ENCODE peak calls at places on chromosomes 4 and X, in nine cellular contexts. O, B, V, F, A, L, Q, R and P are unnamed samples. For H3K4me1, the result is how much of the 10 kb centered on the place peaks cover.

GRCh38 chrX:13721819-13722527 is 12.4 kb downstream of the TRAPPC2 start:
- DNase-seq in R (peak), F (peak), V (no peak), O (no peak), B (no peak), A (no peak), Q (no peak), L (no peak), P (no peak)

GRCh38 chr4:48025005-48025404 is 8.4 kb downstream of the NIPAL1 start:
- DNase-seq in L (no peak), B (no peak), Q (no peak), R (no peak), A (no peak), O (no peak), V (no peak), F (no peak), P (no peak)

GRCh38 chrX:16869393-16870094 is 618 bp downstream of the RBBP7 start:
- DNase-seq in O (no peak), L (no peak), V (peak), Q (peak), B (peak), R (peak), F (peak), A (peak), P (no peak)

GRCh38 chr4:32161382-32161781 is 1441.2 kb downstream of the PCDH7 start:
- DNase-seq in F (no peak), R (peak), A (no peak), L (no peak), O (no peak), Q (no peak), B (no peak), V (no peak), P (no peak)

GRCh38 chr4:145623831-145624230 is 4.6 kb downstream of the MMAA start:
- DNase-seq in B (no peak), A (no peak), V (no peak), Q (no peak), F (no peak), R (peak), L (no peak), O (no peak), P (no peak)

GRCh38 chrX:118973389-118974087 is 880 bp upstream of the LONRF3 start:
- DNase-seq in F (no peak), O (no peak), L (no peak), B (no peak), Q (no peak), A (peak), V (peak), R (peak), P (no peak)

GRCh38 chrX:134396174-134396573 is 63.8 kb upstream of the HPRT1 start:
- DNase-seq in V (no peak), A (no peak), F (peak), O (no peak), R (peak), B (peak), L (no peak), Q (peak), P (no peak)

GRCh38 chrX:46649421-46650260 is 76.1 kb downstream of the CHST7 start:
- DNase-seq in A (peak), Q (peak), L (no peak), R (no peak), O (no peak), F (peak), V (no peak), B (no peak), P (no peak)

GRCh38 chr4:110949516-110949915 is 326.6 kb upstream of the PITX2 start:
- DNase-seq in A (no peak), L (no peak), Q (no peak), B (no peak), V (no peak), O (no peak), R (no peak), F (no peak), P (no peak)

GRCh38 chrX:40063555-40063954 is 34.2 kb downstream of the BCOR start:
- DNase-seq in Q (no peak), V (no peak), L (no peak), A (no peak), O (no peak), R (no peak), B (no peak), F (no peak), P (no peak)

GRCh38 chrX:40061005-40061404 is 36.8 kb downstream of the BCOR start:
- DNase-seq in V (no peak), A (no peak), Q (no peak), O (no peak), L (no peak), F (no peak), R (no peak), B (no peak), P (no peak)

GRCh38 chrX:40062525-40063193 is 35.1 kb downstream of the BCOR start:
- DNase-seq in O (no peak), L (no peak), R (no peak), B (no peak), V (no peak), A (no peak), F (no peak), Q (no peak), P (no peak)

GRCh38 chrX:40060356-40060845 is 37.4 kb downstream of the BCOR start:
- DNase-seq in V (no peak), B (no peak), A (no peak), L (no peak), Q (no peak), O (no peak), F (no peak), R (no peak), P (no peak)

GRCh38 chrX:40061871-40062524 is 35.8 kb downstream of the BCOR start:
- DNase-seq in A (no peak), F (no peak), O (no peak), R (no peak), B (no peak), L (no peak), V (no peak), Q (no peak), P (no peak)
- H3K27ac ChIP-seq in A (no peak), F (no peak), O (no peak), R (no peak), B (no peak), L (no peak), V (no peak), Q (no peak), P (no peak)

DNA sequence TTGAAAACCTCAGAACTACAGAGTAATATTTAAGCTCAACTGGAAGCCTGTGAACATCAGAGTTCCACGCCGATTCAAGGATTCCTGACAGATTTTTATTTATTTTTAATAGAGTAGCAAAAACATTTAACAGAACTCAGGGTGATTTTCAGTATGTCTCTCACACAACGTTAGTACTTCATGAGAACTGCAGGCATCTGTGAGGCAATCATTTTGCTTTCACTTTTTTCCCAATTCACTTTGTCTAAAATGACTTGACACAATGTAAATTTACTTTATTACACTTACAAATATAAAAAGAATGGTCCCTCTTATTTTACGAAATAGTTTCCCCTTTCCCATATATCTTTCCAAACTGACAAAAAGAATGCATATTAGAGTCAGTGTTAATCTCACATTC is 869.5 kb upstream of the EPHA5 start:
- DNase-seq in A (no peak), V (no peak), L (no peak), O (no peak), B (peak), Q (no peak), F (no peak), R (no peak), P (no peak)
- H3K4me1 ChIP-seq in A (under half), V (under half), L (under half), O (under half), B (under half), Q (under half), F (under half), R (under half), P (under half)

GRCh38 chr4:184126800-184127199 is 90.9 kb downstream of the ENPP6 start:
- DNase-seq in A (no peak), B (no peak), V (no peak), F (no peak), L (no peak), R (no peak), O (no peak), Q (no peak), P (no peak)
- H3K27ac ChIP-seq in A (no peak), B (no peak), V (no peak), F (no peak), L (no peak), R (no peak), O (no peak), Q (no peak), P (no peak)

DNA sequence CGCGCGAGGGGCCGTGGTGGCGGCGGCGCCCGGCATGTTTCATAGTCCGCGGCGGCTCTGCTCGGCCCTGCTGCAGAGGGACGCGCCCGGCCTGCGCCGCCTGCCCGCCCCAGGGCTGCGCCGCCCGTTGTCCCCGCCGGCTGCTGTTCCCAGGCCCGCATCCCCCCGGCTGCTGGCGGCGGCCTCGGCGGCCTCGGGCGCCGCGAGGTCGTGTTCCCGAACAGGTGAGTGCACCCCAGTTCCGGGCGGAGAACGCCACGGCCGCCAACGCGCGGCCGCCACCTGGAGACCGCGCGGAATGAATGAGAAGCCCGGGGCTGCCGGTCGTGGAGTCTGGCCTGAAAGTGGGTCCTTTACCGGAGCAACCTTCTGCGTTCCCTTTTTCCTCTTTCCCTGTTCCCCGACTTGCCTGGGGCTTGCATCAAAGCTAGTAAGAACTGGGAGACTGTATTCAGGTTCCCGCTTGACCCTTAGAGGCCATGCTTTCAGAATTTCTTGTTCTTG is 419 bp downstream of the NOCT start:
- DNase-seq in Q (peak), L (no peak), B (peak), O (no peak), F (peak), V (peak), R (no peak), A (peak), P (no peak)
- H3K4me1 ChIP-seq in Q (half or more), L (half or more), B (half or more), O (under half), F (under half), V (under half), R (under half), A (under half), P (under half)

DNA sequence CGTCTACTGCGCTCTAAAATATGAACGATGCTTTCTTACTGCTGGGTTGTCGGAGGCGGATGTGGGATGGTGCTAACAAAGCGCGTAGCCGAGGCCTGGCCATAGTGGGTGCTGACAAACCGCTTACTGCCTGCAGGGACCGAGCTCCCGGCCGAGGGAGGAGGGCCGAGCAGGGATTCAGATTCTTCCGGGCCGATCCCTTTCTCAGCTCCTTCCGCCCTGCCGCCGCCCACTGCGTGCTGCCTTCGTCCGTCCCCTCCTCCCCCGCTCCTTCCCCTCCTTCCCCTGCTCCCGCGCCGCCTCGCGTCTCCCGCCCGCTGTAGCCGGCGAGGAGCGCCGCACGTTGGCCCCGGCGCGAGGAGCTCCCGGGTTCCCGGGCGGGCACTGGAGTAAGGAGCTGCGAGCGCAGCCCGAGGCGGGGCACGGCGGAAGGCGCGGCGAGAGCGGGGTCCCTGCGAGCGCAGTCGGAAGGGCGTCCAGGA is at the start of gene STK32B:
- DNase-seq in B (peak), R (peak), F (no peak), Q (peak), A (peak), L (no peak), O (no peak), V (peak), P (peak)
- H3K27ac ChIP-seq in B (peak), R (no peak), F (no peak), Q (no peak), A (no peak), L (peak), O (no peak), V (no peak), P (no peak)

GRCh38 chr4:1216076-1216614 is 32.8 kb downstream of the CTBP1 start:
- DNase-seq in L (no peak), R (no peak), Q (no peak), O (no peak), V (no peak), A (no peak), F (no peak), B (no peak), P (no peak)

GRCh38 chr4:1216869-1217294 is 32.0 kb downstream of the CTBP1 start:
- DNase-seq in F (peak), A (no peak), O (no peak), Q (no peak), B (no peak), L (no peak), R (no peak), V (no peak), P (no peak)

GRCh38 chr4:1217366-1217765 is 31.6 kb downstream of the CTBP1 start:
- DNase-seq in V (no peak), A (no peak), B (no peak), L (no peak), O (no peak), F (no peak), Q (no peak), R (no peak), P (no peak)

GRCh38 chr4:1214101-1215095 is 34.5 kb downstream of the CTBP1 start:
- DNase-seq in Q (no peak), B (no peak), A (no peak), F (no peak), L (no peak), R (no peak), V (no peak), O (no peak), P (no peak)

DNA sequence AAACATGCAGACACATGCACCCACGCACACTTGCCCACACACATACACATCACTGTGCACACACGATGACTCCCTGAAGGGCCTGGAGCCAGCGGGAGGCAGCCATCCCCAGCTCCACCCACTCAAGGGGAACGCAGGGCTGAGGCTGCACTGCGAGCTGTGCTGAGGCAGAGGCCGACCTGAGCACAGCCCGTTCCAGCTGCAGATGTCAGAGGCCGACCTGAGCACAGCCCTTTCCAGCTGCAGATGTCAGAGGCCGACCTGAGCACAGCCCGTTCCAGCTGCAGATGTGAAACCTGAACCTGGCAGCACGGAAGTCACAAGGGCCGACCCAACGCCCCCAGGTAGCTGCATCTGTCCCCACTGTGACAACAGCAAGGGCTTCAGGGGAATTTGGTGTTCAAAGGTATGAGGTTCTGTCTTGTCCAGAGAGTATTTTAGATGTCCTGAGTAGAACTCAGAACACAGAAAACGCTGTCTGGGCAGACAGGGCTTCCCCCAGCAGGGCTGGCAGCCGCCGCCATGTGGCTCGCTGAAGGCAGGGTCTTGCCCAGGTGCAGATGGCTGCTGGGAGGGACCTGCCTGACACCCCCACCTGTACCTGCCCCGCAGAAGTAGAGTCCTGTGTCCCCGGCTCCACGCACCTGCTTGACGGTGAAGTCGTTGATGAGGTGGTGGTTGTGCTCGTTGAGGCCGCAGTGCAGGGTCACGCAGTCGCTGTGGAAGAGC is 33.4 kb downstream of the CTBP1 start:
- DNase-seq in A (no peak), F (peak), V (no peak), Q (no peak), O (peak), R (no peak), L (no peak), B (no peak), P (no peak)
- H3K4me1 ChIP-seq in A (under half), F (half or more), V (under half), Q (under half), O (under half), R (under half), L (half or more), B (under half), P (under half)